ENCODE peak calls at places on chromosomes 7 and 10, in ten cellular contexts. One of them, this sample, is unnamed.

GRCh38 chr7:148116954-148117353 is 473.6 kb upstream of the C7orf33 start:
- ATAC-seq in heart left ventricle: no peak
- ATAC-seq in IMR-90: no peak
- ATAC-seq in HepG2: no peak
- ATAC-seq in K562: no peak
- ATAC-seq in gastrocnemius medialis: no peak
- ATAC-seq in body of pancreas: no peak
- ATAC-seq in A549: no peak
- ATAC-seq in upper lobe of left lung: no peak
- ATAC-seq in HCT116: no peak
- ATAC-seq in this sample: no peak

GRCh38 chr10:67925449-67926005 is 41.1 kb downstream of the SIRT1 start:
- ATAC-seq in heart left ventricle: no peak
- ATAC-seq in K562: no peak
- ATAC-seq in HCT116: no peak
- ATAC-seq in upper lobe of left lung: no peak
- ATAC-seq in IMR-90: peak; percentile 66
- ATAC-seq in gastrocnemius medialis: no peak
- ATAC-seq in body of pancreas: no peak
- ATAC-seq in HepG2: no peak
- ATAC-seq in A549: peak; percentile 52
- ATAC-seq in this sample: no peak

GRCh38 chr10:51341216-51341615 is 266.9 kb downstream of the PRKG1 start:
- ATAC-seq in upper lobe of left lung: no peak
- ATAC-seq in body of pancreas: no peak
- ATAC-seq in heart left ventricle: no peak
- ATAC-seq in A549: no peak
- ATAC-seq in IMR-90: no peak
- ATAC-seq in HepG2: no peak
- ATAC-seq in gastrocnemius medialis: no peak
- ATAC-seq in HCT116: no peak
- ATAC-seq in K562: no peak
- ATAC-seq in this sample: no peak

GRCh38 chr10:15486404-15486803 is 115.3 kb upstream of the FAM171A1 start:
- ATAC-seq in body of pancreas: no peak
- ATAC-seq in K562: no peak
- ATAC-seq in heart left ventricle: no peak
- ATAC-seq in HCT116: no peak
- ATAC-seq in IMR-90: peak; percentile 57
- ATAC-seq in gastrocnemius medialis: no peak
- ATAC-seq in upper lobe of left lung: no peak
- ATAC-seq in HepG2: no peak
- ATAC-seq in A549: no peak
- ATAC-seq in this sample: no peak

GRCh38 chr7:5626456-5626855 is 155.0 kb downstream of the RNF216 start:
- ATAC-seq in K562: no peak
- ATAC-seq in IMR-90: no peak
- ATAC-seq in body of pancreas: no peak
- ATAC-seq in gastrocnemius medialis: no peak
- ATAC-seq in HepG2: no peak
- ATAC-seq in upper lobe of left lung: no peak
- ATAC-seq in A549: no peak
- ATAC-seq in heart left ventricle: peak; percentile 7
- ATAC-seq in HCT116: no peak
- ATAC-seq in this sample: no peak

GRCh38 chr7:96686305-96686704 is 23.3 kb downstream of the SEM1 start:
- ATAC-seq in K562: no peak
- ATAC-seq in HepG2: no peak
- ATAC-seq in HCT116: no peak
- ATAC-seq in heart left ventricle: no peak
- ATAC-seq in upper lobe of left lung: no peak
- ATAC-seq in IMR-90: no peak
- ATAC-seq in body of pancreas: no peak
- ATAC-seq in A549: no peak
- ATAC-seq in gastrocnemius medialis: no peak
- ATAC-seq in this sample: no peak

GRCh38 chr10:28595618-28596017 is 62.7 kb downstream of the WAC start:
- ATAC-seq in A549: no peak
- ATAC-seq in heart left ventricle: peak; percentile 40
- ATAC-seq in IMR-90: peak; percentile 53
- ATAC-seq in gastrocnemius medialis: no peak
- ATAC-seq in upper lobe of left lung: no peak
- ATAC-seq in K562: no peak
- ATAC-seq in HCT116: no peak
- ATAC-seq in body of pancreas: no peak
- ATAC-seq in HepG2: no peak
- ATAC-seq in this sample: no peak

GRCh38 chr7:45238806-45239205 is 81.2 kb downstream of the RAMP3 start:
- ATAC-seq in heart left ventricle: no peak
- ATAC-seq in K562: no peak
- ATAC-seq in HepG2: no peak
- ATAC-seq in IMR-90: no peak
- ATAC-seq in body of pancreas: no peak
- ATAC-seq in gastrocnemius medialis: no peak
- ATAC-seq in A549: no peak
- ATAC-seq in upper lobe of left lung: no peak
- ATAC-seq in HCT116: no peak
- ATAC-seq in this sample: no peak

GRCh38 chr10:77907900-77908717 is 18.4 kb downstream of the DLG5 start:
- ATAC-seq in K562: peak; percentile 82
- ATAC-seq in A549: peak; percentile 70
- ATAC-seq in upper lobe of left lung: no peak
- ATAC-seq in body of pancreas: no peak
- ATAC-seq in IMR-90: no peak
- ATAC-seq in gastrocnemius medialis: peak; percentile 42
- ATAC-seq in HCT116: peak; percentile 89
- ATAC-seq in heart left ventricle: no peak
- ATAC-seq in HepG2: peak; percentile 82
- ATAC-seq in this sample: no peak

GRCh38 chr10:24825551-24825950 is 101.9 kb upstream of the ARHGAP21 start:
- ATAC-seq in K562: no peak
- ATAC-seq in body of pancreas: no peak
- ATAC-seq in gastrocnemius medialis: no peak
- ATAC-seq in HCT116: no peak
- ATAC-seq in HepG2: no peak
- ATAC-seq in upper lobe of left lung: peak; percentile 62
- ATAC-seq in heart left ventricle: peak; percentile 59
- ATAC-seq in A549: no peak
- ATAC-seq in IMR-90: peak; percentile 86
- ATAC-seq in this sample: no peak

GRCh38 chr7:18086165-18087030 is 58.8 kb upstream of the PRPS1L1 start:
- ATAC-seq in K562: peak; percentile 87
- ATAC-seq in HCT116: peak; percentile 82
- ATAC-seq in gastrocnemius medialis: peak; percentile 18
- ATAC-seq in A549: peak; percentile 84
- ATAC-seq in IMR-90: peak; percentile 61
- ATAC-seq in heart left ventricle: peak; percentile 89
- ATAC-seq in upper lobe of left lung: peak; percentile 72
- ATAC-seq in body of pancreas: peak; percentile 61
- ATAC-seq in HepG2: peak; percentile 85
- ATAC-seq in this sample: peak; percentile 86

GRCh38 chr10:4332764-4333473 is 493.1 kb upstream of the AKR1E2 start:
- ATAC-seq in K562: no peak
- ATAC-seq in body of pancreas: no peak
- ATAC-seq in heart left ventricle: no peak
- ATAC-seq in IMR-90: no peak
- ATAC-seq in A549: no peak
- ATAC-seq in gastrocnemius medialis: no peak
- ATAC-seq in HepG2: no peak
- ATAC-seq in upper lobe of left lung: no peak
- ATAC-seq in HCT116: no peak
- ATAC-seq in this sample: no peak

GRCh38 chr7:46545790-46546189 is 624.7 kb upstream of the IGFBP3 start:
- ATAC-seq in gastrocnemius medialis: no peak
- ATAC-seq in A549: no peak
- ATAC-seq in heart left ventricle: no peak
- ATAC-seq in HepG2: no peak
- ATAC-seq in upper lobe of left lung: no peak
- ATAC-seq in body of pancreas: no peak
- ATAC-seq in IMR-90: peak; percentile 61
- ATAC-seq in HCT116: peak; percentile 67
- ATAC-seq in K562: no peak
- ATAC-seq in this sample: no peak

GRCh38 chr7:142611566-142612250 is 137.6 kb upstream of the PRSS1 start:
- ATAC-seq in heart left ventricle: no peak
- ATAC-seq in upper lobe of left lung: no peak
- ATAC-seq in K562: no peak
- ATAC-seq in body of pancreas: no peak
- ATAC-seq in HCT116: no peak
- ATAC-seq in IMR-90: no peak
- ATAC-seq in A549: no peak
- ATAC-seq in HepG2: no peak
- ATAC-seq in gastrocnemius medialis: no peak
- ATAC-seq in this sample: no peak

GRCh38 chr7:78764571-78764970 is 688.9 kb downstream of the MAGI2 start:
- ATAC-seq in IMR-90: no peak
- ATAC-seq in heart left ventricle: no peak
- ATAC-seq in HCT116: no peak
- ATAC-seq in A549: no peak
- ATAC-seq in upper lobe of left lung: no peak
- ATAC-seq in body of pancreas: no peak
- ATAC-seq in HepG2: no peak
- ATAC-seq in gastrocnemius medialis: no peak
- ATAC-seq in K562: no peak
- ATAC-seq in this sample: no peak

GRCh38 chr10:18158698-18159342 is 18.6 kb downstream of the CACNB2 start:
- ATAC-seq in upper lobe of left lung: no peak
- ATAC-seq in HepG2: no peak
- ATAC-seq in gastrocnemius medialis: no peak
- ATAC-seq in IMR-90: peak; percentile 56
- ATAC-seq in A549: no peak
- ATAC-seq in body of pancreas: no peak
- ATAC-seq in HCT116: no peak
- ATAC-seq in K562: no peak
- ATAC-seq in heart left ventricle: peak; percentile 46
- ATAC-seq in this sample: peak; percentile 67

GRCh38 chr7:24381919-24382505 is 98.0 kb downstream of the NPY start:
- ATAC-seq in IMR-90: no peak
- ATAC-seq in K562: peak; percentile 80
- ATAC-seq in body of pancreas: no peak
- ATAC-seq in heart left ventricle: no peak
- ATAC-seq in A549: peak; percentile 76
- ATAC-seq in gastrocnemius medialis: no peak
- ATAC-seq in upper lobe of left lung: no peak
- ATAC-seq in HCT116: peak; percentile 82
- ATAC-seq in HepG2: peak; percentile 90
- ATAC-seq in this sample: no peak

GRCh38 chr10:89889610-89890009 is 188.2 kb downstream of the KIF20B start:
- ATAC-seq in K562: no peak
- ATAC-seq in heart left ventricle: no peak
- ATAC-seq in IMR-90: no peak
- ATAC-seq in upper lobe of left lung: peak; percentile 37
- ATAC-seq in HepG2: no peak
- ATAC-seq in gastrocnemius medialis: no peak
- ATAC-seq in A549: no peak
- ATAC-seq in body of pancreas: no peak
- ATAC-seq in HCT116: no peak
- ATAC-seq in this sample: peak; percentile 12

DNA sequence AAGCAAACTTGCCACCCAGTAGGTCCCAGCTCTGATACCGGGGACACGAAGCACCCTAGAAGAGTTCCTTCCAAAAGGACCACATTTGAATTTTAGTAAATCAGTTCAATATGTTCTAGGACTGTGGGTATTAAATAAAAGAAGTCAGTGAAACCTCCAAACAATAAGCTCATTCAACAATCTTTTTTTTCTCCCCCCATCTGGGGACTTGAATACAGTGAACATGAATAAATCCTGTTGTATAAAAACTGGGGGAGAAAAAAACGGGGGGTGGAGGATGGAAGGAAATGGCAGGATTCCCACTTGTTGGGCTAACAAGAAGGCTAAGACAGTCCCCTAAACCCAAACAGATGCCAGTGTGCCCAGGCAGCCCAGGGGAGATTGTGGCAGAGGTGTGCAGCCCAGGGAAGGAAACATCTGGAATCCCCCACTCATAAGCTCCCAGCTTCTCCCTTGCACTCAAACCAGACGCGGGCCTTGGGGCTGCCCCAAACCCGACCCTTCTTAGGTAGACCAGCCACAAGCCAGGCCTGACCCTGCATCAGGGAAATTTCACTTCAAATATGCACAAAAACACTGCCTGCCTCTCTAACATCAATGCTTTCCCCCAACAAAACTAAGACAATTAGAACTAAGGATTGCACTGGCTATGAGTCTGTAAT is 8.8 kb downstream of the AFAP1L2 start:
- ATAC-seq in HepG2: no peak
- ATAC-seq in HCT116: no peak
- ATAC-seq in heart left ventricle: no peak
- ATAC-seq in IMR-90: no peak
- ATAC-seq in gastrocnemius medialis: no peak
- ATAC-seq in A549: no peak
- ATAC-seq in K562: no peak
- ATAC-seq in upper lobe of left lung: no peak
- ATAC-seq in body of pancreas: no peak
- ATAC-seq in this sample: no peak
- H3K4me1 ChIP-seq in HepG2: no peaks in the 10 kb centered on the region
- H3K4me1 ChIP-seq in HCT116: peaks cover 3% of the 10 kb centered on the region
- H3K4me1 ChIP-seq in heart left ventricle: peaks cover 45% of the 10 kb centered on the region
- H3K4me1 ChIP-seq in IMR-90: peaks cover 1% of the 10 kb centered on the region
- H3K4me1 ChIP-seq in gastrocnemius medialis: peaks cover 15% of the 10 kb centered on the region
- H3K4me1 ChIP-seq in A549: peaks cover 28% of the 10 kb centered on the region
- H3K4me1 ChIP-seq in K562: no peaks in the 10 kb centered on the region
- H3K4me1 ChIP-seq in upper lobe of left lung: no peaks in the 10 kb centered on the region
- H3K4me1 ChIP-seq in body of pancreas: peaks cover 12% of the 10 kb centered on the region
- H3K4me1 ChIP-seq in this sample: peaks cover 88% of the 10 kb centered on the region

GRCh38 chr7:30162133-30162532 is 27.3 kb downstream of the MTURN start:
- ATAC-seq in gastrocnemius medialis: no peak
- ATAC-seq in K562: peak; percentile 56
- ATAC-seq in A549: no peak
- ATAC-seq in body of pancreas: no peak
- ATAC-seq in IMR-90: no peak
- ATAC-seq in HepG2: no peak
- ATAC-seq in heart left ventricle: no peak
- ATAC-seq in HCT116: no peak
- ATAC-seq in upper lobe of left lung: no peak
- ATAC-seq in this sample: no peak
- TF ChIP-seq POLR2A in gastrocnemius medialis: no peak
- TF ChIP-seq POLR2A in K562: no peak
- TF ChIP-seq POLR2A in A549: no peak
- TF ChIP-seq POLR2A in body of pancreas: no peak
- TF ChIP-seq POLR2A in IMR-90: no peak
- TF ChIP-seq POLR2A in HepG2: no peak
- TF ChIP-seq POLR2A in heart left ventricle: no peak
- TF ChIP-seq POLR2A in HCT116: no peak
- TF ChIP-seq POLR2A in upper lobe of left lung: no peak
- TF ChIP-seq POLR2A in this sample: no peak

GRCh38 chr7:22588396-22588795 is 88.4 kb upstream of the STEAP1B start:
- ATAC-seq in heart left ventricle: no peak
- ATAC-seq in K562: no peak
- ATAC-seq in body of pancreas: no peak
- ATAC-seq in HCT116: no peak
- ATAC-seq in upper lobe of left lung: no peak
- ATAC-seq in gastrocnemius medialis: no peak
- ATAC-seq in IMR-90: no peak
- ATAC-seq in A549: no peak
- ATAC-seq in HepG2: no peak
- ATAC-seq in this sample: no peak
- H3K4me1 ChIP-seq in heart left ventricle: peaks cover 64% of the 10 kb centered on the region
- H3K4me1 ChIP-seq in K562: no peaks in the 10 kb centered on the region
- H3K4me1 ChIP-seq in body of pancreas: peaks cover 26% of the 10 kb centered on the region
- H3K4me1 ChIP-seq in HCT116: peaks cover 2% of the 10 kb centered on the region
- H3K4me1 ChIP-seq in upper lobe of left lung: peaks cover 57% of the 10 kb centered on the region
- H3K4me1 ChIP-seq in gastrocnemius medialis: peaks cover 57% of the 10 kb centered on the region
- H3K4me1 ChIP-seq in IMR-90: peaks cover 19% of the 10 kb centered on the region
- H3K4me1 ChIP-seq in A549: peaks cover 9% of the 10 kb centered on the region
- H3K4me1 ChIP-seq in HepG2: peaks cover 5% of the 10 kb centered on the region
- H3K4me1 ChIP-seq in this sample: peaks cover 37% of the 10 kb centered on the region

GRCh38 chr10:75111367-75111905 is at the start of gene SAMD8:
- ATAC-seq in gastrocnemius medialis: peak; percentile 49
- ATAC-seq in IMR-90: peak; percentile 91
- ATAC-seq in HCT116: peak; percentile 83
- ATAC-seq in upper lobe of left lung: peak; percentile 96
- ATAC-seq in body of pancreas: peak; percentile 89
- ATAC-seq in heart left ventricle: peak; percentile 89
- ATAC-seq in K562: peak; percentile 82
- ATAC-seq in HepG2: peak; percentile 74
- ATAC-seq in A549: peak; percentile 89
- ATAC-seq in this sample: peak; percentile 94
- TF ChIP-seq POLR2A in gastrocnemius medialis: peak; percentile 99
- TF ChIP-seq POLR2A in IMR-90: peak; percentile 90
- TF ChIP-seq POLR2A in HCT116: peak; percentile 68
- TF ChIP-seq POLR2A in upper lobe of left lung: peak; percentile 80
- TF ChIP-seq POLR2A in body of pancreas: peak; percentile 90
- TF ChIP-seq POLR2A in heart left ventricle: peak; percentile 75
- TF ChIP-seq POLR2A in K562: peak; percentile 81
- TF ChIP-seq POLR2A in HepG2: peak; percentile 67
- TF ChIP-seq POLR2A in A549: peak; percentile 76
- TF ChIP-seq POLR2A in this sample: peak; percentile 93

This sample was measured in gastroesophageal sphincter.